ENCODE peak calls at places on chromosomes 13 and 19, in five cellular contexts. One of them, this sample, is unnamed.

GRCh38 chr13:95236774-95237173 is 64.5 kb downstream of the ABCC4 start:
- DNase-seq in SK-N-SH: no peak
- DNase-seq in HepG2: no peak
- DNase-seq in K562: no peak
- DNase-seq in GM12878: no peak
- DNase-seq in this sample: no peak

GRCh38 chr19:29524201-29524911 is 1.4 kb upstream of the VSTM2B start:
- DNase-seq in SK-N-SH: no peak
- DNase-seq in HepG2: no peak
- DNase-seq in K562: no peak
- DNase-seq in GM12878: no peak
- DNase-seq in this sample: no peak

GRCh38 chr13:48579167-48579918 is 46.5 kb upstream of the RCBTB2 start:
- DNase-seq in SK-N-SH: no peak
- DNase-seq in HepG2: no peak
- DNase-seq in K562: no peak
- DNase-seq in GM12878: peak; percentile 94
- DNase-seq in this sample: no peak

GRCh38 chr13:29532821-29533220 is 62.7 kb downstream of the SLC7A1 start:
- DNase-seq in SK-N-SH: no peak
- DNase-seq in HepG2: no peak
- DNase-seq in K562: no peak
- DNase-seq in GM12878: no peak
- DNase-seq in this sample: no peak

GRCh38 chr13:66234159-66234558 is 996.0 kb downstream of the PCDH9 start:
- DNase-seq in SK-N-SH: no peak
- DNase-seq in HepG2: peak; percentile 6
- DNase-seq in K562: no peak
- DNase-seq in GM12878: no peak
- DNase-seq in this sample: no peak

GRCh38 chr13:85347251-85347650 is 452.0 kb downstream of the SLITRK6 start:
- DNase-seq in SK-N-SH: no peak
- DNase-seq in HepG2: no peak
- DNase-seq in K562: no peak
- DNase-seq in GM12878: no peak
- DNase-seq in this sample: peak; percentile 8

GRCh38 chr13:72431981-72432617 is 295.3 kb downstream of the MZT1 start:
- DNase-seq in SK-N-SH: no peak
- DNase-seq in HepG2: no peak
- DNase-seq in K562: no peak
- DNase-seq in GM12878: no peak
- DNase-seq in this sample: no peak

GRCh38 chr19:2306971-2307370 is 983 bp downstream of the LINGO3 start:
- DNase-seq in SK-N-SH: no peak
- DNase-seq in HepG2: no peak
- DNase-seq in K562: no peak
- DNase-seq in GM12878: no peak
- DNase-seq in this sample: no peak

GRCh38 chr19:55253264-55253663 is 5.6 kb downstream of the PPP6R1 start:
- DNase-seq in SK-N-SH: no peak
- DNase-seq in HepG2: no peak
- DNase-seq in K562: no peak
- DNase-seq in GM12878: no peak
- DNase-seq in this sample: no peak

GRCh38 chr13:104024416-104025170 is 958.4 kb upstream of the SLC10A2 start:
- DNase-seq in SK-N-SH: no peak
- DNase-seq in HepG2: no peak
- DNase-seq in K562: no peak
- DNase-seq in GM12878: no peak
- DNase-seq in this sample: peak; percentile 40

GRCh38 chr19:33784432-33784831 is 12.2 kb upstream of the KCTD15 start:
- DNase-seq in SK-N-SH: no peak
- DNase-seq in HepG2: no peak
- DNase-seq in K562: no peak
- DNase-seq in GM12878: no peak
- DNase-seq in this sample: peak; percentile 48

GRCh38 chr13:28585557-28585956 is 73.4 kb upstream of the POMP start:
- DNase-seq in SK-N-SH: no peak
- DNase-seq in HepG2: no peak
- DNase-seq in K562: no peak
- DNase-seq in GM12878: no peak
- DNase-seq in this sample: no peak

GRCh38 chr19:12611361-12611699 is 610 bp downstream of the ZNF791 start:
- DNase-seq in SK-N-SH: peak; percentile 81
- DNase-seq in HepG2: peak; percentile 70
- DNase-seq in K562: peak; percentile 68
- DNase-seq in GM12878: no peak
- DNase-seq in this sample: peak; percentile 74

GRCh38 chr19:10422846-10423245 is 2.5 kb downstream of the PDE4A start:
- DNase-seq in SK-N-SH: peak; percentile 25
- DNase-seq in HepG2: no peak
- DNase-seq in K562: no peak
- DNase-seq in GM12878: no peak
- DNase-seq in this sample: no peak

GRCh38 chr13:111204438-111205177 is 89.5 kb downstream of the ARHGEF7 start:
- DNase-seq in SK-N-SH: peak; percentile 57
- DNase-seq in HepG2: peak; percentile 43
- DNase-seq in K562: peak; percentile 19
- DNase-seq in GM12878: no peak
- DNase-seq in this sample: peak; percentile 84

GRCh38 chr19:42363614-42364346 is 26.3 kb downstream of the CNFN start:
- DNase-seq in SK-N-SH: no peak
- DNase-seq in HepG2: no peak
- DNase-seq in K562: no peak
- DNase-seq in GM12878: peak; percentile 30
- DNase-seq in this sample: no peak

GRCh38 chr19:40803857-40804782 is 5.1 kb downstream of the EGLN2 start:
- DNase-seq in SK-N-SH: no peak
- DNase-seq in HepG2: peak; percentile 52
- DNase-seq in K562: peak; percentile 63
- DNase-seq in GM12878: peak; percentile 57
- DNase-seq in this sample: no peak

GRCh38 chr19:676343-677105 is at the start of gene FSTL3:
- DNase-seq in SK-N-SH: no peak
- DNase-seq in HepG2: no peak
- DNase-seq in K562: no peak
- DNase-seq in GM12878: no peak
- DNase-seq in this sample: no peak

GRCh38 chr13:30551194-30551593 is 66.5 kb upstream of the USPL1 start:
- DNase-seq in SK-N-SH: peak; percentile 21
- DNase-seq in HepG2: peak; percentile 29
- DNase-seq in K562: peak; percentile 29
- DNase-seq in GM12878: no peak
- DNase-seq in this sample: peak; percentile 43

GRCh38 chr19:23996549-23996948 is 81.9 kb downstream of the ZNF726 start:
- DNase-seq in SK-N-SH: peak; percentile 57
- DNase-seq in HepG2: peak; percentile 3
- DNase-seq in K562: peak; percentile 46
- DNase-seq in GM12878: no peak
- DNase-seq in this sample: no peak

GRCh38 chr13:59176775-59177174 is 987.0 kb downstream of the DIAPH3 start:
- DNase-seq in SK-N-SH: no peak
- DNase-seq in HepG2: peak; percentile 9
- DNase-seq in K562: peak; percentile 1
- DNase-seq in GM12878: no peak
- DNase-seq in this sample: no peak

DNA sequence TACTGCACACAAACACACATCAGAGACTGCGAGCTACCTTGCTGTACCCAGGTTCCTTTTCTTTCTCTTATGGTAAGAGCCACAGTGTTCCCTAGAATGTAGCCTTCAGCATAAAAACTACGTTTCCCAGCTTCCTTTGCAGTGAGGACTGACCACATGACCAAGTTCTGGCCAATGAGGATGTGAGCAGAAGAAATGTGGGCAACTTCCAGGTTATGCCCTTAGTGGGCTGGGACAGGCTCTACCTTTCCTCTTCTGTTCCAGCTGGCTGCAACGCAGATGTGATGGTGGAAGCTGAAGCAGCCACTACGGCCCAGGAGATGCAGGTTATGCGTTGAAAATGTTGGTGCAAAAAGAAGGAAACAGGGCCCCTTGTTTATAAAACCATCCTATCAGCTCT is 27.5 kb downstream of the VRK3 start:
- DNase-seq in SK-N-SH: peak; percentile 78
- DNase-seq in HepG2: peak; percentile 56
- DNase-seq in K562: peak; percentile 51
- DNase-seq in GM12878: peak; percentile 26
- DNase-seq in this sample: peak; percentile 13
- TF ChIP-seq SMC3 in SK-N-SH: no peak
- TF ChIP-seq SMC3 in HepG2: no peak
- TF ChIP-seq SMC3 in K562: no peak
- TF ChIP-seq SMC3 in GM12878: no peak
- TF ChIP-seq SMC3 in this sample: no peak

DNA sequence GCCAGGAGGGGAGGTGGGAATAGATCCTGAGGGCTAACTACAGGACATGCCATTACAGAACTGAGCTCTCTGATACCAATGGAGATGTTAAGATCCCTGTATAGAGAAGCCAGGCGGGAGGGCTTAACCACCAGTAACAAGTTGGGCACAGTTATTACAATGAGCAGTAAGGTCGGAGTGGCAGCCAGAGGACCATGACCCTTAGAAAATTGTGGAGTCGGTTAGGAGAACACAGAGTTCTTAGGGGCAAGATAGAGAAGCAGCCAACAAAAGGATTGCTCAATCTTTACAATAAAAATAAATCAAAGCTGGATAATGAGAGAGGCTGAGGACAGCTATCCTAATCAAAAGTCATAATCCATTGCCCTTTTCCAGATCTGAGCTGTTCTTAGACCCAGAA is 10.4 kb downstream of the CPB2 start:
- DNase-seq in SK-N-SH: no peak
- DNase-seq in HepG2: no peak
- DNase-seq in K562: no peak
- DNase-seq in GM12878: no peak
- DNase-seq in this sample: no peak
- H3K9ac ChIP-seq in SK-N-SH: no peak overlapping the region
- H3K9ac ChIP-seq in HepG2: no peak overlapping the region
- H3K9ac ChIP-seq in K562: no peak overlapping the region
- H3K9ac ChIP-seq in GM12878: no peak overlapping the region
- H3K9ac ChIP-seq in this sample: no peak overlapping the region

GRCh38 chr13:100513987-100514670 is 74.5 kb downstream of the GGACT start:
- DNase-seq in SK-N-SH: no peak
- DNase-seq in HepG2: no peak
- DNase-seq in K562: no peak
- DNase-seq in GM12878: no peak
- DNase-seq in this sample: no peak
- H3K4me2 ChIP-seq in SK-N-SH: no peak overlapping the region
- H3K4me2 ChIP-seq in HepG2: no peak overlapping the region
- H3K4me2 ChIP-seq in K562: no peak overlapping the region
- H3K4me2 ChIP-seq in GM12878: no peak overlapping the region
- H3K4me2 ChIP-seq in this sample: no peak overlapping the region

GRCh38 chr13:24764276-24764630 is 284 bp downstream of the RNF17 start:
- DNase-seq in SK-N-SH: no peak
- DNase-seq in HepG2: no peak
- DNase-seq in K562: no peak
- DNase-seq in GM12878: no peak
- DNase-seq in this sample: no peak

DNA sequence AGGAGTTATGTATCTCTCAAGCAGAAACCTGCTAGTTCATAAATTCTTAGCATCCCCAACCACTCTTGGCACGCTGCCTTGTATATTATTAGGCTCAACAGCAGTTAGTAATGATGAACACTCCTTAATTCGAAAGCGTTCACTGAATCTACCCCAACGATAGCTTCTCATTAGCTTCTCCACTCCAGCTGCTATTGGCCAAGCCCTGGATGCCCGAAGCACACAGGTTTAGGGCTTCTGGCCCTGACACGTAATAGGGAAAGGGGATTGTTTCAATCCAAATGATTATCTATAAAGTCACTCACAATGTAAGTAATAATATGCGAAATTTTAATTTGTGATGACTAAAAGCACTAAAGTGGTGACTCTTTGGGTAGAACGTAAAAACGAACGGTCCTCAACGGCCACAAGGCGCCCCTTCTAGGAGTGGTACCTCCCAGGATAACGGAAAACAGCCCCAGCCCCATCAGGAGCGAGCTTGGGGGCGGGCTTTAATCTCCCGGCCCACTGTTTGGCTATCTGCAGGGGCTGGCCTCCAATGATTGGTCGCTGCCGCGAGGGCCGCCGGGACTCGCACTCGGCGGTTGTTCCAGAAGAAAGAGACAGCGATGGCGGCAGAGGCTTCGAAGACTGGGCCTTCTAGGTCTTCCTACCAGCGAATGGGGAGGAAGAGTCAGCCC is at the start of gene RNF17:
- DNase-seq in SK-N-SH: no peak
- DNase-seq in HepG2: no peak
- DNase-seq in K562: no peak
- DNase-seq in GM12878: no peak
- DNase-seq in this sample: no peak
- TF ChIP-seq SMC3 in SK-N-SH: no peak
- TF ChIP-seq SMC3 in HepG2: no peak
- TF ChIP-seq SMC3 in K562: no peak
- TF ChIP-seq SMC3 in GM12878: no peak
- TF ChIP-seq SMC3 in this sample: no peak

DNA sequence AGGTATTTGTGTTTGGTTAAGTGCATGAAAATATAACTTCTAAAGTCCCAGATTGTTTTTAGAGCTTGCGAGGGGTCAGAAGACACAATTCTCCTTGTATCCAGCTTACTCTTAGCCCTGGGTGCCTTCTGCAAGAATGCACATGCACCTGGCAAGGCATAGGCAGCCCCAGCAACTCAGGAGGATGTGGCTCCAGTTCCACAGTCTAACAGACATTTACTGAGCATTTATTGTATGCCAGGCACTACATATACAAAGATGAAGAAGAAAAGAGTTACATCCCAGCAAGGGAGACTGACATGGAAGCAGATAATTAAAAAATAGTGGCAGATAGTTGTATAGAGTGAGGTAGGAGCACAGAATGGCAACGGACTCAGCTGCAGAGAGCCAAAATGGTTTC is 101.1 kb upstream of the FRY start:
- DNase-seq in SK-N-SH: no peak
- DNase-seq in HepG2: no peak
- DNase-seq in K562: no peak
- DNase-seq in GM12878: no peak
- DNase-seq in this sample: no peak
- H3K9ac ChIP-seq in SK-N-SH: no peak overlapping the region
- H3K9ac ChIP-seq in HepG2: no peak overlapping the region
- H3K9ac ChIP-seq in K562: no peak overlapping the region
- H3K9ac ChIP-seq in GM12878: no peak overlapping the region
- H3K9ac ChIP-seq in this sample: no peak overlapping the region

GRCh38 chr19:18017275-18018083 is 9.5 kb downstream of the ARRDC2 start:
- DNase-seq in SK-N-SH: no peak
- DNase-seq in HepG2: no peak
- DNase-seq in K562: no peak
- DNase-seq in GM12878: no peak
- DNase-seq in this sample: no peak
- H3K4me2 ChIP-seq in SK-N-SH: no peak overlapping the region
- H3K4me2 ChIP-seq in HepG2: peak overlapping the region; percentile 63
- H3K4me2 ChIP-seq in K562: no peak overlapping the region
- H3K4me2 ChIP-seq in GM12878: no peak overlapping the region
- H3K4me2 ChIP-seq in this sample: no peak overlapping the region